ENCODE peak calls at places on chromosomes 16 and 17, in seven cellular contexts. O, J, U, R, Q, C and E are unnamed samples.

GRCh38 chr17:79803421-79803996 is 6.6 kb upstream of the CBX8 start:
- DNase-seq in O (no peak), J (no peak), U (no peak), R (no peak), Q (no peak), C (no peak), E (no peak)

GRCh38 chr16:14420721-14421488 is 209.2 kb downstream of the PARN start:
- DNase-seq in O (no peak), J (no peak), U (no peak), R (no peak), Q (no peak), C (no peak), E (no peak)

GRCh38 chr17:72126575-72127486 is 6.0 kb downstream of the SOX9 start:
- DNase-seq in O (peak), J (no peak), U (peak), R (peak), Q (peak), C (no peak), E (peak)

GRCh38 chr17:80872999-80873951 is 118.4 kb upstream of the CHMP6 start:
- DNase-seq in O (no peak), J (no peak), U (no peak), R (no peak), Q (peak), C (peak), E (no peak)

GRCh38 chr16:28259091-28259780 is 33.1 kb upstream of the SBK1 start:
- DNase-seq in O (no peak), J (no peak), U (no peak), R (peak), Q (no peak), C (no peak), E (no peak)

GRCh38 chr17:6523330-6523729 is 33.0 kb downstream of the PITPNM3 start:
- DNase-seq in O (no peak), J (no peak), U (peak), R (peak), Q (no peak), C (no peak), E (no peak)

GRCh38 chr17:79457376-79457775 is 153.5 kb downstream of the RBFOX3 start:
- DNase-seq in O (no peak), J (no peak), U (no peak), R (no peak), Q (no peak), C (no peak), E (no peak)

GRCh38 chr16:56711862-56712261 is 18.1 kb upstream of the NUP93 start:
- DNase-seq in O (no peak), J (no peak), U (peak), R (no peak), Q (no peak), C (no peak), E (no peak)

GRCh38 chr17:75404223-75404738 is 1.2 kb downstream of the GRB2 start:
- DNase-seq in O (peak), J (peak), U (peak), R (peak), Q (peak), C (no peak), E (peak)

GRCh38 chr16:87437911-87438610 is 45.9 kb downstream of the MAP1LC3B start:
- DNase-seq in O (no peak), J (no peak), U (no peak), R (no peak), Q (no peak), C (no peak), E (no peak)

GRCh38 chr17:290121-290521 is 62.5 kb downstream of the RPH3AL start:
- DNase-seq in O (no peak), J (no peak), U (no peak), R (no peak), Q (no peak), C (peak), E (no peak)

GRCh38 chr16:12296991-12297390 is 320.5 kb downstream of the SNX29 start:
- DNase-seq in O (no peak), J (no peak), U (no peak), R (no peak), Q (no peak), C (no peak), E (no peak)

GRCh38 chr17:83133302-83134121 is 54.1 kb downstream of the METRNL start:
- DNase-seq in O (no peak), J (peak), U (no peak), R (peak), Q (peak), C (peak), E (peak)

GRCh38 chr17:78272181-78272913 is 40.9 kb downstream of the TMEM235 start:
- DNase-seq in O (no peak), J (no peak), U (peak), R (peak), Q (peak), C (peak), E (peak)

GRCh38 chr16:86726340-86726739 is 148.0 kb downstream of the FOXL1 start:
- DNase-seq in O (no peak), J (no peak), U (no peak), R (no peak), Q (no peak), C (no peak), E (no peak)

GRCh38 chr16:85551319-85551978 is 61.7 kb upstream of the GSE1 start:
- DNase-seq in O (no peak), J (no peak), U (no peak), R (no peak), Q (no peak), C (no peak), E (no peak)

GRCh38 chr17:81601525-81602120 is 35.3 kb downstream of the NPLOC4 start:
- DNase-seq in O (peak), J (no peak), U (peak), R (peak), Q (peak), C (no peak), E (no peak)

GRCh38 chr17:47254403-47254943 is 846 bp downstream of the ITGB3 start:
- DNase-seq in O (no peak), J (no peak), U (no peak), R (no peak), Q (no peak), C (no peak), E (no peak)

GRCh38 chr17:18033442-18034099 is 5.4 kb downstream of the ATPAF2 start:
- DNase-seq in O (peak), J (no peak), U (peak), R (peak), Q (peak), C (no peak), E (peak)

GRCh38 chr17:56395787-56396186 is 197.7 kb upstream of the NOG start:
- DNase-seq in O (no peak), J (no peak), U (no peak), R (no peak), Q (no peak), C (no peak), E (no peak)

GRCh38 chr17:13403982-13404931 is 197.5 kb downstream of the HS3ST3A1 start:
- DNase-seq in O (no peak), J (no peak), U (no peak), R (no peak), Q (no peak), C (no peak), E (no peak)

GRCh38 chr17:72370819-72371218 is 250.0 kb downstream of the SOX9 start:
- DNase-seq in O (peak), J (no peak), U (peak), R (peak), Q (no peak), C (no peak), E (no peak)

GRCh38 chr17:75731716-75732498 is 10.6 kb downstream of the ITGB4 start:
- DNase-seq in O (no peak), J (no peak), U (no peak), R (no peak), Q (peak), C (no peak), E (no peak)

GRCh38 chr17:67471118-67471517 is 94.0 kb downstream of the PITPNC1 start:
- DNase-seq in O (no peak), J (no peak), U (no peak), R (no peak), Q (no peak), C (no peak), E (no peak)

GRCh38 chr17:75876938-75877751 is 1.2 kb downstream of the TRIM47 start:
- DNase-seq in O (peak), J (peak), U (peak), R (peak), Q (peak), C (peak), E (peak)

GRCh38 chr17:18323007-18323406 is 7.9 kb downstream of the SMCR8 start:
- DNase-seq in O (no peak), J (no peak), U (peak), R (no peak), Q (no peak), C (no peak), E (no peak)

GRCh38 chr16:22186517-22186916 is 19.6 kb upstream of the EEF2K start:
- DNase-seq in O (no peak), J (no peak), U (no peak), R (no peak), Q (no peak), C (no peak), E (no peak)

GRCh38 chr16:57999971-58000705 is at the start of gene ZNF319:
- DNase-seq in O (peak), J (no peak), U (no peak), R (no peak), Q (no peak), C (no peak), E (no peak)

GRCh38 chr17:17304521-17304985 is 1.4 kb downstream of the NT5M start:
- DNase-seq in O (no peak), J (no peak), U (no peak), R (no peak), Q (no peak), C (no peak), E (no peak)

GRCh38 chr16:22198547-22199293 is 7.4 kb upstream of the EEF2K start:
- DNase-seq in O (peak), J (no peak), U (peak), R (no peak), Q (no peak), C (no peak), E (no peak)

GRCh38 chr17:48444531-48445247 is 14.7 kb upstream of the SKAP1 start:
- DNase-seq in O (no peak), J (no peak), U (no peak), R (no peak), Q (no peak), C (no peak), E (no peak)

GRCh38 chr17:48636177-48637018 is 10.2 kb upstream of the HOXB9 start:
- DNase-seq in O (peak), J (peak), U (peak), R (peak), Q (peak), C (no peak), E (peak)

GRCh38 chr16:61900482-61900881 is 135.8 kb downstream of the CDH8 start:
- DNase-seq in O (peak), J (no peak), U (peak), R (no peak), Q (no peak), C (no peak), E (no peak)

GRCh38 chr16:27698266-27698665 is 148.3 kb downstream of the KATNIP start:
- DNase-seq in O (no peak), J (no peak), U (no peak), R (no peak), Q (no peak), C (peak), E (no peak)

GRCh38 chr17:564526-564925 is 150.1 kb downstream of the VPS53 start:
- DNase-seq in O (no peak), J (no peak), U (no peak), R (no peak), Q (no peak), C (no peak), E (no peak)

DNA sequence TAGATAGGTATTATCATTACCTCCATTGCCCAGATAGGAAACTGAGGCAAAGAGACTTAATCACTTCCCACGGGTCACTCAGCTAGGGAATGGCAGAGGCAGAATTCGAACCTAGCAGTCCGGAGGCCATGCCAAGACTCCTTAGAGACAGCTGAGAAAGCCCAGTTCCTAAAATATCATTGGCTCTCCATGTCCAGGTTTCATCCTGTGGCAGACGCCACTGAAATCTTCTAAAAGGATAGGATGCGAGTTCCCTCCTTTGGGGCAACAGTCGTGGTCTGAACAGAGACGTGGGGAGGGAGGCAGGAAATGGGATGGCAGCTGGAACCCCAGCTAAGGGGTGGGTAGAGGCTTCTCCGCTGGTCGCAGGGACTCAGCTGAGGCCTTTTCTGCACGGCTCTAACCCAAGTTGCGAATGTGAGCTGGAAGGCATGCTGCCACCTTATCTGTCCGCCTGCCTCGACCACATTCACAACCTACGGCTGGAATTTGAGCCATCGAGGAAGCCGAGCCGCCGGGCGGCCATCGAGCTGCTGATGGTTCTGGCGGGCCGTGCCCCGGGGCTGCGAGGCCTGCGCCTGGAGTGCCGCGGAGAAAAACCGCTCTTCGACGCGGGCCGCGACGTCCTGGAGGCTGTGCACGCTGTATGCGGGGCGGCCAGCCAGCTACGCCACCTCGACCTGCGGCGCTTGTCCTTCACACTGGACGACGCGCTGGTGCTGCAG is 1.9 kb upstream of the HSF4 start:
- DNase-seq in O (no peak), J (no peak), U (no peak), R (no peak), Q (no peak), C (no peak), E (no peak)
- H3K4me3 ChIP-seq in O (no peak), J (no peak), U (no peak), R (no peak), Q (no peak), C (peak), E (no peak)

GRCh38 chr17:2122641-2123302 is 67.9 kb downstream of the HIC1 start:
- DNase-seq in O (peak), J (peak), U (peak), R (no peak), Q (peak), C (peak), E (no peak)
- TF ChIP-seq CTCF in O (peak), J (no peak), U (peak), R (no peak), Q (no peak), C (no peak), E (no peak)

GRCh38 chr17:50304781-50305404 is 30.6 kb downstream of the TMEM92 start:
- DNase-seq in O (peak), J (no peak), U (peak), R (no peak), Q (no peak), C (no peak), E (no peak)
- H3K4me3 ChIP-seq in O (no peak), J (no peak), U (no peak), R (no peak), Q (no peak), C (no peak), E (no peak)

DNA sequence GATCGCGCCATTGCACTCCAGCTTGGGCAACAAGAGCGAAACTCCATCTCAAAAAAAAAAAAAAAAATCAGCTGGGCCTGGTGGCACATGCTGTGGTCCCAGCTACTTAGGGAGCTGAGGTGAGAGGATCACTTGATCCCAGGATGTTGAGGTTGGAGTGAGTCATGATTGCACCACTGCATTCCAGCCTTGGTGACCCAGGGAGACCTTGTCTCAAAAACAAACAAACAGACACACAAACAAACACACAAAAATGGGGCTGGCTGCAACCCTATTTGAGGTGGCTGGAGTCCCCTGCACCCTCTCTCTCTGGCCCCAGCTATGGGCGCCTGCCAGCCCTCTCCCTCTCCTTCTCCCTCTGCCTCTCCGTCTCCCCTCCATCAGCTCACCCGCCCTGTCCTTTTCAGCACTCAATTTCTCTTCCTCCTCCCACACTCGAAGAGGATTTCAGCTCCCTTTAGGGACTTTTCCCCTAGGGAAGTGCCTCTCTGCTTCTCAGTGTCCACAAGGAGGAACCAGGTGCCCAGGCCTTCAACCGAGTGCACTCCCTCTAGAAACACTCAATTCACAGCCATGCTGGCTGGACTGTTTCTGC is 17.5 kb upstream of the TFAP4 start:
- DNase-seq in O (peak), J (no peak), U (peak), R (peak), Q (no peak), C (no peak), E (no peak)
- TF ChIP-seq CTCF in O (peak), J (no peak), U (peak), R (peak), Q (no peak), C (no peak), E (peak)

GRCh38 chr16:67163903-67164558 is 514 bp upstream of the HSF4 start:
- DNase-seq in O (no peak), J (no peak), U (no peak), R (peak), Q (no peak), C (no peak), E (no peak)

GRCh38 chr16:67163164-67163902 is 1.2 kb upstream of the HSF4 start:
- DNase-seq in O (peak), J (no peak), U (peak), R (no peak), Q (no peak), C (no peak), E (no peak)

GRCh38 chr16:67158637-67159600 is 790 bp downstream of the TRADD start:
- DNase-seq in O (no peak), J (no peak), U (peak), R (peak), Q (peak), C (no peak), E (no peak)

GRCh38 chr16:67164599-67165061 is at the start of gene HSF4:
- DNase-seq in O (no peak), J (peak), U (peak), R (no peak), Q (peak), C (no peak), E (no peak)

GRCh38 chr16:67161595-67162058 is 1.9 kb downstream of the FBXL8 start:
- DNase-seq in O (no peak), J (no peak), U (no peak), R (no peak), Q (no peak), C (no peak), E (no peak)
- H3K4me3 ChIP-seq in O (peak), J (no peak), U (no peak), R (peak), Q (no peak), C (peak), E (no peak)

DNA sequence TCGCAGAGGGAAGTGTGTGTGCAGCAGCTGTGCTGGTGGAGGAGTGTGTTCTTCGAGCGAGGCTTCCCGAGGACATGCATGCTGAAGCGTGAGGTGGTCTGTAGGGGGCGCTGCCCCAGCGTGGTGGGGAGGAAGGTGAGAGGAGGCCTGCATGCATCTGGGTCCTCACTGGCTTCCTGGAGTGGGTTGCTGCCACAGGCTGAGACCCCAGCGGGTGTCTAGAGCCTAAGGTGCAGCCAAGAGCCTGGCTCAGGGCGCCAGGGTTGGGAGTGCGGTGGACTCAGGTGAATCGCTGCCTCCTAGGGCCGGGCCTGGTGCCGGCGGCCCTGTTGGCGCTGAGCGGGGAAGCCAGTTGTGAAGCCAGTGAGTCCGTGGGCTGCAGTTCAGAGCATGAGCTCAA is 7.5 kb upstream of the HSD3B7 start:
- DNase-seq in O (no peak), J (no peak), U (peak), R (peak), Q (no peak), C (no peak), E (no peak)
- TF ChIP-seq CTCF in O (peak), J (no peak), U (peak), R (peak), Q (no peak), C (no peak), E (peak)

DNA sequence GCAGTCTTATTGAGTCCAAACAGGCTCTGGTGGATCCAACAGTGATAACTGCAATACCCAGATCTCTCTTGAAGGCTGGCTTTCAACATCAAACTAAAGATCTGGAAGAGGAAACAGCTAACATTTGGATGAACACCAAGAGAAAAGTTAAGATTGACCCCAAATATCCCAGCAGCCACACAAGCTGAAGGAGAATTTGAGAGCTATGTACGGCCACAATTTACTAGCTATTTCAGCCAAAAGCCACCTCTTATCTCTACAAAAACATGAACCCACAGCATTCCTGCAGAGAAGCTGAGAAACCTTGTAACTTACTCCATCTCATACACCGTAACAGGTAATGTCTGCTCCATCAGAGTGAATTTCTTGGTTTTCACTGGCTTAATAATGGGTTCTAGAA is 14.3 kb downstream of the EFTUD2 start:
- DNase-seq in O (no peak), J (no peak), U (no peak), R (no peak), Q (no peak), C (no peak), E (no peak)
- H3K4me3 ChIP-seq in O (no peak), J (no peak), U (no peak), R (no peak), Q (no peak), C (no peak), E (no peak)